ENCODE peak calls at places on chromosomes 16 and 17, in four cellular contexts. M is nucleus accumbens, C is sigmoid colon, R is AG20443. V is an unnamed sample.

GRCh38 chr16:20175358-20175757 is 101.7 kb upstream of the GPR139 start:
- DNase-seq in M (no peak), C (no peak), R (no peak), V (no peak)

GRCh38 chr17:7132511-7133094 is 18.0 kb upstream of the ASGR2 start:
- DNase-seq in M (no peak), C (no peak), R (no peak), V (no peak)

GRCh38 chr16:77190190-77190477 is 856 bp upstream of the MON1B start:
- DNase-seq in M (no peak), C (no peak), R (no peak), V (no peak)

GRCh38 chr16:11138026-11138768 is 117.8 kb downstream of the SOCS1 start:
- DNase-seq in M (no peak), C (no peak), R (no peak), V (no peak)

GRCh38 chr16:25692734-25693508 is 1.2 kb downstream of the HS3ST4 start:
- DNase-seq in M (no peak), C (no peak), R (no peak), V (no peak)

GRCh38 chr16:4682616-4683254 is 10.6 kb upstream of the NUDT16L1 start:
- DNase-seq in M (peak; percentile 22), C (peak; percentile 77), R (no peak), V (no peak)

GRCh38 chr16:21568502-21569189 is 30.7 kb upstream of the METTL9 start:
- DNase-seq in M (no peak), C (peak; percentile 48), R (no peak), V (no peak)

GRCh38 chr17:82871776-82872561 is 32.1 kb upstream of the ZNF750 start:
- DNase-seq in M (no peak), C (no peak), R (no peak), V (no peak)

GRCh38 chr17:62064791-62065563 is at the start of gene MED13:
- DNase-seq in M (peak; percentile 48), C (peak; percentile 79), R (peak; percentile 85), V (no peak)

GRCh38 chr17:17114592-17115225 is 72.5 kb downstream of the MPRIP start:
- DNase-seq in M (no peak), C (no peak), R (no peak), V (no peak)